ENCODE peak calls at places on chromosomes 2 and 18, in eight cellular contexts. B is colonic mucosa; T is effector memory CD4-positive, alpha-beta T cell; U is CD4-positive, CD25-positive, alpha-beta regulatory T cell; N is GM12878; Q is GM23338; E is tibial artery; Z is adrenal gland. I is an unnamed sample. For H3K36me3 and H3K4me1, the result is how much of the 10 kb centered on the place peaks cover.

GRCh38 chr2:127425540-127426490 is 7.6 kb downstream of the PROC start:
- DNase-seq in B (no peak), T (no peak), U (no peak), N (no peak), Q (no peak), E (no peak), Z (no peak), I (no peak)

GRCh38 chr2:219501849-219502248 is 3.2 kb downstream of the GMPPA start:
- DNase-seq in B (no peak), T (no peak), U (no peak), N (no peak), Q (no peak), E (no peak), Z (no peak), I (no peak)

GRCh38 chr18:75067996-75068645 is 140.8 kb downstream of the PTGR3 start:
- DNase-seq in B (no peak), T (no peak), U (no peak), N (no peak), Q (no peak), E (no peak), Z (no peak), I (no peak)

GRCh38 chr2:19796036-19796703 is 105.6 kb downstream of the TTC32 start:
- DNase-seq in B (no peak), T (no peak), U (no peak), N (no peak), Q (no peak), E (no peak), Z (no peak), I (no peak)

GRCh38 chr2:3535794-3536681 is 16.7 kb upstream of the ADI1 start:
- DNase-seq in B (peak), T (no peak), U (no peak), N (no peak), Q (no peak), E (peak), Z (peak), I (peak)

GRCh38 chr2:54666131-54666637 is 57.3 kb upstream of the EML6 start:
- DNase-seq in B (no peak), T (no peak), U (no peak), N (no peak), Q (no peak), E (peak), Z (peak), I (no peak)

GRCh38 chr2:234992624-234993349 is 41.0 kb downstream of the SH3BP4 start:
- DNase-seq in B (no peak), T (no peak), U (no peak), N (no peak), Q (no peak), E (no peak), Z (no peak), I (no peak)

GRCh38 chr2:197803033-197803444 is 1.4 kb upstream of the PLCL1 start:
- DNase-seq in B (no peak), T (no peak), U (peak), N (peak), Q (peak), E (no peak), Z (peak), I (no peak)

GRCh38 chr2:28310107-28310506 is 82.6 kb upstream of the FOSL2 start:
- DNase-seq in B (no peak), T (no peak), U (no peak), N (no peak), Q (no peak), E (no peak), Z (no peak), I (no peak)

GRCh38 chr2:202339052-202339870 is 36.9 kb upstream of the BMPR2 start:
- DNase-seq in B (peak), T (no peak), U (no peak), N (no peak), Q (no peak), E (no peak), Z (no peak), I (no peak)

GRCh38 chr2:233977296-233977837 is 60.2 kb downstream of the TRPM8 start:
- DNase-seq in B (no peak), T (no peak), U (no peak), N (no peak), Q (peak), E (no peak), Z (no peak), I (no peak)

GRCh38 chr18:46555213-46555612 is 101.8 kb downstream of the LOXHD1 start:
- DNase-seq in B (no peak), T (no peak), U (no peak), N (no peak), Q (no peak), E (no peak), Z (no peak), I (no peak)
- H3K36me3 ChIP-seq in B (under half), T (under half), U (under half), N (under half), Q (under half), E (under half), Z (under half), I (under half)

GRCh38 chr18:3910507-3910906 is 460.5 kb downstream of the TGIF1 start:
- DNase-seq in B (no peak), T (no peak), U (no peak), N (no peak), Q (no peak), E (no peak), Z (no peak), I (no peak)

GRCh38 chr18:3914116-3914515 is 464.1 kb downstream of the TGIF1 start:
- DNase-seq in B (no peak), T (no peak), U (no peak), N (no peak), Q (no peak), E (no peak), Z (no peak), I (no peak)

GRCh38 chr18:3914833-3915598 is 465.0 kb downstream of the TGIF1 start:
- DNase-seq in B (no peak), T (no peak), U (no peak), N (peak), Q (no peak), E (no peak), Z (no peak), I (no peak)

GRCh38 chr18:3916082-3916481 is 466.1 kb downstream of the TGIF1 start:
- DNase-seq in B (no peak), T (no peak), U (no peak), N (no peak), Q (no peak), E (no peak), Z (peak), I (no peak)

DNA sequence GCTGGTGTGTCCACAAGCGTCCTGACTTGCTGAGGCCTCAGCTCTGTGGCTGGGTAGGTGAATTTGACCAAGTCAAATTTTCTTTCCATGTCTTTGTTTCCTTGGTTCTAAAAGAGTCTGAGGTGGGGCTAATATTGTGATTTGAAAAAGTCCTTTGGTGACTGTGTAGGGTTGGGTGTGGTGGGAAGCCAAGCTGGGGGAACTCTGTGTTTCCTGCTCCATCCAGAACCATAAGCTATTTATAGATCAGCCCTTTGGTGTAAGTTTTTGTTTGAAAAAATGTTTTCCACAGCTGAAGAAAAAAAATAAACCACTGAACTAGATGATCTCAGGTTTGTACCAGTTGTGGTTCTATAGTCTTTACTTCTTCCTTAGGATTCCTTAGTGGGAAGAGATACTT is 462.7 kb downstream of the TGIF1 start:
- DNase-seq in B (no peak), T (no peak), U (no peak), N (no peak), Q (no peak), E (no peak), Z (no peak), I (no peak)
- H3K4me1 ChIP-seq in B (under half), T (under half), U (under half), N (under half), Q (under half), E (under half), Z (under half), I (under half)

DNA sequence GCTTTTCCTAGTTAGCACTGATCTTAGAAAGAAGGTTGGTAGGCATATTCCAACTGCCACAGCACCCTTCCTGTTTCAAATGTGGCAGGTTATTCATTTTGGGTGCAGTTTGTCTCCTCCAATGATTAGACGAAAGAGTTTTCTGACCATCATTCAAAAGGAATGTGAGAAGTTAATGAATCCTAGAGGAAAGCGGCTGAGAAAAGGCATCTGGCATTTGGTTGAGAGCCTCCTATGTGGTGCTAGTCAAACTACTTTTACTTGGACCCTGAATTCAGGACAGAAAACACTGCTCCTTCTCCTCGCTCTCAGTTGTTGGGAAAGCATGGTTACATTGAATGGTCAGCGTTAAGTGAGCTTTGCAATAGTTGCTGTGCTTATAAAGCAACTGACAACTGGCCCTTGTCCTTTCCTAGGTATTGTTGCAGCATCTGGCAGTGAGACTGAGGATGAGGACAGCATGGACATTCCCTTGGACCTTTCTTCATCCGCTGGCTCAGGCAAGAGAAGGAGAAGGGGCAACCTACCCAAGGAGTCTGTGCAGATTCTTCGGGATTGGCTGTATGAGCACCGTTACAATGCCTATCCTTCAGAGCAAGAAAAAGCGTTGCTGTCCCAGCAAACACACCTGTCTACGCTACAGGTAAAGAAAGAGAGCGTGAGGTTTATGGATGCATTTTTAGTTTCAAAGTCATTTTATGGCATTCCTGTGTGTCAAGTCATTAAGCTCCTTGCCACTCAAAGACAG is 6.1 kb downstream of the TGIF1 start:
- DNase-seq in B (peak), T (no peak), U (no peak), N (no peak), Q (peak), E (no peak), Z (no peak), I (no peak)
- H3K36me3 ChIP-seq in B (under half), T (under half), U (under half), N (under half), Q (under half), E (under half), Z (under half), I (under half)

DNA sequence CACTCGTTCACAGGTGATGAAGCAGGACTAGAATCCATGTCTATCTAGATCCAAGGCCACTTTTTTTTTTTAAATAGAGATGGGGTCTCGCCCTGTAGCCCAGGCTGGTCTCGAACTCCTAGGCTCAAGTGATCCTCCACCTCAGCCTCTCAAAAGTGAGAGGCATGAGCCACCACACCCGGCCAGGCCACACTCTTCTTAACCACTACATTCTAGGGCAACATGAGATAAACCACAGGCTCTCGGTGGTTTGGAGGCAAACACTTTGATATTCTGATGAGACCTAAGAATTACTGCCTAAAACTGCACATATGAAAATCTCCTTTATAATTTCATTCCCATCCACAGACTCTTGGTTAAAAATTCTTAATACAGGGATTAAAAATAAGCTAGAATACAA is 51.8 kb downstream of the USP34 start:
- DNase-seq in B (no peak), T (no peak), U (peak), N (no peak), Q (no peak), E (no peak), Z (no peak), I (no peak)
- H3K4me1 ChIP-seq in B (under half), T (under half), U (under half), N (under half), Q (under half), E (under half), Z (under half), I (under half)

GRCh38 chr2:120599656-120600055 is 136.0 kb upstream of the GLI2 start:
- DNase-seq in B (no peak), T (no peak), U (no peak), N (no peak), Q (no peak), E (no peak), Z (no peak), I (no peak)
- H3K36me3 ChIP-seq in B (under half), T (under half), U (under half), N (under half), Q (under half), E (under half), Z (under half), I (under half)

DNA sequence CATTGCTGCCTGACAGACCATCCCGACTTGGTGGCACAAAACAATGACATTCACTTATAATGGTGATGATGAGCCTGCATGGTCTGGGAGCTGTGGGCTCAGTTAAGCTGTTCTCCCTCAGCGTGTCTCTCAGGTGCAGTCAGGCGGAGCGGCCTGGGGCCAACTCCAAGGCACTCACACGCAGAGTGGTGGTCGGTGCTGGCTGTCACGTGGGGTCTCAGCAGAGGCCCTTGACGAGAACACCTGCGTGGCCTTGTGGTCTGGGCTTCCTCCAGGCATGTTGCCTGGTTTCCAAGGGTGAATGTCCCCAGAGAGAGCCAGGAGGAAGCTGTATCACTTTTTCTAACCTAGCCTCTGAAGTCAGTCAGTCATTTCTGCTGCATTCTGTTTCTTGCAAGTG is 29.8 kb downstream of the ARMC9 start:
- DNase-seq in B (no peak), T (no peak), U (no peak), N (peak), Q (no peak), E (no peak), Z (no peak), I (no peak)
- H3K4me1 ChIP-seq in B (under half), T (under half), U (under half), N (under half), Q (under half), E (under half), Z (under half), I (under half)

DNA sequence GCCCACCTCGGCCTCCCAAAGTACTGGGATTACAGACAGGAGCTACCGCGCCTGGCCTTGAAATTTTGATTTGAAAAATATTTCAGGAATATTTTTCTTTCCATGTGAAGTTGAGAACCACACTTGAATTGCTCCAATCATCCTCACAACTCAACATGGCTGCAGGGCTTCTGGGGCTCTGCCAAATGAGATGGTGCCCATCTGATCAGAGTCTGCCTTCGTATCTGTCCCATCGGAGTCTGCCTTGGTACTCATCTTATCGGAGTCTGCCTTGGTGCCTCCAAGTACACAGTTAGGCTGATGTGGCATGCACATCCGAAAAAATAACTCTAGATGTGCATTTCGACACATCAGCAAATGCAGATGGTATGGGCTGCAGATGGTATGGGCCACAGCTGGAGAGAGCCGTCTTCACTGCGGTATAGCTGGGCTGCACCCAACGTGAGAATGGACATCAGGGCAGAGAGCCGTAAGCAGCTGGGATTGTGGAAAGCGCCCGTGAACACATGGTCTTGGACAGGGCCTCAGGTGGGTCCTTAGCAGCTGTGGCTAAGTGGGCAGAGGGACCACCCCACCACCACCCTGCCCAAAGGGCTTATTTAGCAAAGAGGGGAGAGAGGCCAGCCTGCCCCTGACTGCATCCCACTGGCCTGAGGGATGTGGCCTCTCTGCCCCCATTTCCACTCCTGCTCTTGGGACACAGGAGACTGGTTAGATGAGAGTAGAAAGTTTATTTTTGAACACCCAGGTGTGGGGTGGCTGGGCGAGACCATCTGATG is 52.1 kb upstream of the RBM44 start:
- DNase-seq in B (no peak), T (no peak), U (no peak), N (no peak), Q (no peak), E (no peak), Z (no peak), I (no peak)
- H3K36me3 ChIP-seq in B (under half), T (under half), U (under half), N (under half), Q (under half), E (under half), Z (under half), I (under half)

I was measured in right lobe of liver.